ENCODE peak calls at places on chromosomes 3 and 15, in four cellular contexts. One of them, this sample, is unnamed.

GRCh38 chr3:50192124-50192523 is 714 bp downstream of the GNAT1 start:
- DNase-seq in activated naive CD4-positive, alpha-beta T cell treated with Interleukin-2 at 50 U/mL for 16 hours: no peak
- DNase-seq in ELR: no peak
- DNase-seq in NAMALWA: no peak
- DNase-seq in this sample: no peak

GRCh38 chr15:56886450-56886856 is 32.0 kb upstream of the TCF12 start:
- DNase-seq in ELR: peak
- DNase-seq in NAMALWA: peak
- DNase-seq in activated naive CD4-positive, alpha-beta T cell treated with Interleukin-2 at 50 U/mL for 16 hours: peak
- DNase-seq in this sample: no peak

GRCh38 chr15:63600646-63601025 is 3.4 kb downstream of the FBXL22 start:
- DNase-seq in ELR: peak
- DNase-seq in NAMALWA: peak
- DNase-seq in activated naive CD4-positive, alpha-beta T cell treated with Interleukin-2 at 50 U/mL for 16 hours: peak
- DNase-seq in this sample: peak

GRCh38 chr3:49295489-49296058 is 18.5 kb upstream of the C3orf62 start:
- DNase-seq in activated naive CD4-positive, alpha-beta T cell treated with Interleukin-2 at 50 U/mL for 16 hours: peak
- DNase-seq in NAMALWA: peak
- DNase-seq in ELR: peak
- DNase-seq in this sample: no peak

GRCh38 chr3:185831195-185831594 is 6.4 kb upstream of the IGF2BP2 start:
- DNase-seq in activated naive CD4-positive, alpha-beta T cell treated with Interleukin-2 at 50 U/mL for 16 hours: no peak
- DNase-seq in ELR: no peak
- DNase-seq in NAMALWA: no peak
- DNase-seq in this sample: no peak

GRCh38 chr15:25691544-25692430 is 171.3 kb downstream of the ATP10A start:
- DNase-seq in activated naive CD4-positive, alpha-beta T cell treated with Interleukin-2 at 50 U/mL for 16 hours: no peak
- DNase-seq in ELR: no peak
- DNase-seq in NAMALWA: peak
- DNase-seq in this sample: no peak

GRCh38 chr3:122315619-122316018 is 9.4 kb upstream of the CSTA start:
- DNase-seq in ELR: no peak
- DNase-seq in activated naive CD4-positive, alpha-beta T cell treated with Interleukin-2 at 50 U/mL for 16 hours: no peak
- DNase-seq in NAMALWA: peak
- DNase-seq in this sample: no peak

GRCh38 chr15:75647370-75648155 is at the start of gene SNX33:
- DNase-seq in ELR: peak
- DNase-seq in NAMALWA: peak
- DNase-seq in activated naive CD4-positive, alpha-beta T cell treated with Interleukin-2 at 50 U/mL for 16 hours: peak
- DNase-seq in this sample: peak

GRCh38 chr3:31472479-31473390 is 60.0 kb upstream of the STT3B start:
- DNase-seq in ELR: peak
- DNase-seq in NAMALWA: no peak
- DNase-seq in activated naive CD4-positive, alpha-beta T cell treated with Interleukin-2 at 50 U/mL for 16 hours: peak
- DNase-seq in this sample: peak

GRCh38 chr3:30577788-30578187 is 28.6 kb upstream of the TGFBR2 start:
- DNase-seq in activated naive CD4-positive, alpha-beta T cell treated with Interleukin-2 at 50 U/mL for 16 hours: no peak
- DNase-seq in ELR: no peak
- DNase-seq in NAMALWA: no peak
- DNase-seq in this sample: no peak

GRCh38 chr15:100628746-100629145 is 26.4 kb downstream of the ASB7 start:
- DNase-seq in activated naive CD4-positive, alpha-beta T cell treated with Interleukin-2 at 50 U/mL for 16 hours: no peak
- DNase-seq in NAMALWA: no peak
- DNase-seq in ELR: no peak
- DNase-seq in this sample: no peak

GRCh38 chr15:42385206-42385979 is 26.1 kb downstream of the CAPN3 start:
- DNase-seq in ELR: peak
- DNase-seq in NAMALWA: peak
- DNase-seq in activated naive CD4-positive, alpha-beta T cell treated with Interleukin-2 at 50 U/mL for 16 hours: no peak
- DNase-seq in this sample: no peak

GRCh38 chr3:133301194-133301593 is 98.7 kb upstream of the BFSP2 start:
- DNase-seq in NAMALWA: no peak
- DNase-seq in activated naive CD4-positive, alpha-beta T cell treated with Interleukin-2 at 50 U/mL for 16 hours: no peak
- DNase-seq in ELR: peak
- DNase-seq in this sample: peak

GRCh38 chr3:44996556-44996969 is 20.5 kb downstream of the EXOSC7 start:
- DNase-seq in activated naive CD4-positive, alpha-beta T cell treated with Interleukin-2 at 50 U/mL for 16 hours: no peak
- DNase-seq in NAMALWA: no peak
- DNase-seq in ELR: no peak
- DNase-seq in this sample: no peak

GRCh38 chr3:13078158-13078905 is 5.1 kb upstream of the IQSEC1 start:
- DNase-seq in ELR: no peak
- DNase-seq in activated naive CD4-positive, alpha-beta T cell treated with Interleukin-2 at 50 U/mL for 16 hours: no peak
- DNase-seq in NAMALWA: peak
- DNase-seq in this sample: no peak

GRCh38 chr15:59013246-59013645 is 25.8 kb downstream of the RNF111 start:
- DNase-seq in activated naive CD4-positive, alpha-beta T cell treated with Interleukin-2 at 50 U/mL for 16 hours: no peak
- DNase-seq in NAMALWA: no peak
- DNase-seq in ELR: no peak
- DNase-seq in this sample: no peak

This sample was measured in foreskin keratinocyte.